ENCODE peak calls at places on chromosomes 5 and 9, in seven cellular contexts. One of them, this sample, is unnamed.

GRCh38 chr9:111902396-111903147 is 6.0 kb downstream of the UGCG start:
- DNase-seq in activated T-cell treated with anti-CD3 and anti-CD28 coated beads for 48 hours: no peak
- DNase-seq in pancreas: no peak
- DNase-seq in body of pancreas: no peak
- DNase-seq in sigmoid colon: no peak
- DNase-seq in PC-3: no peak
- DNase-seq in heart left ventricle: no peak
- DNase-seq in this sample: no peak

GRCh38 chr5:3214838-3215374 is 380.7 kb upstream of the IRX1 start:
- DNase-seq in activated T-cell treated with anti-CD3 and anti-CD28 coated beads for 48 hours: no peak
- DNase-seq in pancreas: no peak
- DNase-seq in body of pancreas: no peak
- DNase-seq in sigmoid colon: no peak
- DNase-seq in PC-3: no peak
- DNase-seq in heart left ventricle: no peak
- DNase-seq in this sample: no peak

GRCh38 chr5:158126442-158127399 is 267.8 kb upstream of the CLINT1 start:
- DNase-seq in activated T-cell treated with anti-CD3 and anti-CD28 coated beads for 48 hours: no peak
- DNase-seq in pancreas: no peak
- DNase-seq in body of pancreas: no peak
- DNase-seq in sigmoid colon: no peak
- DNase-seq in PC-3: no peak
- DNase-seq in heart left ventricle: no peak
- DNase-seq in this sample: no peak

GRCh38 chr9:2255128-2255527 is 240.0 kb downstream of the SMARCA2 start:
- DNase-seq in activated T-cell treated with anti-CD3 and anti-CD28 coated beads for 48 hours: no peak
- DNase-seq in pancreas: no peak
- DNase-seq in body of pancreas: no peak
- DNase-seq in sigmoid colon: no peak
- DNase-seq in PC-3: no peak
- DNase-seq in heart left ventricle: no peak
- DNase-seq in this sample: no peak

GRCh38 chr9:13719981-13720380 is 440.5 kb upstream of the MPDZ start:
- DNase-seq in activated T-cell treated with anti-CD3 and anti-CD28 coated beads for 48 hours: no peak
- DNase-seq in pancreas: no peak
- DNase-seq in body of pancreas: no peak
- DNase-seq in sigmoid colon: no peak
- DNase-seq in PC-3: peak; percentile 48
- DNase-seq in heart left ventricle: no peak
- DNase-seq in this sample: no peak

GRCh38 chr5:138986186-138986775 is 111.1 kb upstream of the LRRTM2 start:
- DNase-seq in activated T-cell treated with anti-CD3 and anti-CD28 coated beads for 48 hours: no peak
- DNase-seq in pancreas: no peak
- DNase-seq in body of pancreas: no peak
- DNase-seq in sigmoid colon: no peak
- DNase-seq in PC-3: peak; percentile 0
- DNase-seq in heart left ventricle: no peak
- DNase-seq in this sample: no peak

GRCh38 chr5:156128026-156128425 is 198.9 kb upstream of the SGCD start:
- DNase-seq in activated T-cell treated with anti-CD3 and anti-CD28 coated beads for 48 hours: no peak
- DNase-seq in pancreas: no peak
- DNase-seq in body of pancreas: no peak
- DNase-seq in sigmoid colon: no peak
- DNase-seq in PC-3: no peak
- DNase-seq in heart left ventricle: no peak
- DNase-seq in this sample: no peak

GRCh38 chr9:115551396-115551795 is 433.4 kb upstream of the TNC start:
- DNase-seq in activated T-cell treated with anti-CD3 and anti-CD28 coated beads for 48 hours: no peak
- DNase-seq in pancreas: no peak
- DNase-seq in body of pancreas: no peak
- DNase-seq in sigmoid colon: no peak
- DNase-seq in PC-3: no peak
- DNase-seq in heart left ventricle: no peak
- DNase-seq in this sample: no peak

GRCh38 chr9:117782931-117783788 is 79.0 kb downstream of the TLR4 start:
- DNase-seq in activated T-cell treated with anti-CD3 and anti-CD28 coated beads for 48 hours: peak; percentile 22
- DNase-seq in pancreas: peak; percentile 37
- DNase-seq in body of pancreas: peak; percentile 36
- DNase-seq in sigmoid colon: peak; percentile 73
- DNase-seq in PC-3: peak; percentile 17
- DNase-seq in heart left ventricle: peak; percentile 71
- DNase-seq in this sample: no peak

GRCh38 chr5:74947961-74948613 is 81.9 kb upstream of the FAM169A start:
- DNase-seq in activated T-cell treated with anti-CD3 and anti-CD28 coated beads for 48 hours: no peak
- DNase-seq in pancreas: no peak
- DNase-seq in body of pancreas: peak; percentile 32
- DNase-seq in sigmoid colon: no peak
- DNase-seq in PC-3: peak; percentile 30
- DNase-seq in heart left ventricle: no peak
- DNase-seq in this sample: no peak

This sample was measured in cardiac septum.